ENCODE peak calls at places on chromosome 19, in seven cellular contexts. H is HEK293T; J is uterus; Q is SJSA1; V is activated naive CD4-positive, alpha-beta T cell treated with Interleukin-2 at 50 U/mL for 16 hours; T is anterior cingulate cortex; W is head of caudate nucleus. M is an unnamed sample.

GRCh38 chr19:40685016-40685526 is 5.4 kb downstream of the NUMBL start:
- DNase-seq in W (no peak), V (no peak), T (no peak), J (no peak), Q (no peak), H (no peak), M (no peak)

GRCh38 chr19:798415-799075 is 1.3 kb downstream of the PTBP1 start:
- DNase-seq in Q (peak; percentile 40), W (no peak), T (no peak), H (no peak), J (no peak), V (no peak), M (no peak)

GRCh38 chr19:15780595-15781418 is 6.7 kb upstream of the OR10H5 start:
- DNase-seq in T (no peak), H (no peak), W (no peak), J (peak; percentile 45), Q (no peak), V (no peak), M (no peak)

GRCh38 chr19:11435833-11436313 is 438 bp downstream of the PRKCSH start:
- DNase-seq in W (no peak), J (no peak), Q (no peak), V (peak; percentile 15), T (no peak), H (no peak), M (no peak)

GRCh38 chr19:52274191-52274590 is 4.8 kb downstream of the ZNF766 start:
- DNase-seq in T (no peak), W (no peak), J (no peak), Q (no peak), V (no peak), H (no peak), M (no peak)

GRCh38 chr19:2548966-2549365 is 73.0 kb downstream of the GADD45B start:
- DNase-seq in J (no peak), V (no peak), W (no peak), H (no peak), Q (no peak), T (no peak), M (no peak)

GRCh38 chr19:41428481-41428859 is 1.3 kb upstream of the B3GNT8 start:
- DNase-seq in V (no peak), H (no peak), T (no peak), W (no peak), J (no peak), Q (no peak), M (no peak)

GRCh38 chr19:15913384-15913783 is 15.5 kb upstream of the CYP4F2 start:
- DNase-seq in V (no peak), W (no peak), T (no peak), Q (no peak), J (no peak), H (peak; percentile 0), M (no peak)

GRCh38 chr19:23071087-23071511 is 45.7 kb upstream of the ZNF730 start:
- DNase-seq in H (no peak), V (no peak), W (no peak), T (no peak), Q (no peak), J (peak; percentile 18), M (no peak)

GRCh38 chr19:7772752-7773291 is 9.8 kb downstream of the CLEC4M start:
- DNase-seq in H (no peak), V (peak; percentile 35), W (no peak), Q (no peak), J (no peak), T (no peak), M (no peak)

GRCh38 chr19:1243768-1244692 is 2.5 kb downstream of the ATP5F1D start:
- DNase-seq in Q (peak; percentile 73), V (peak; percentile 86), J (peak; percentile 89), T (peak; percentile 81), H (peak; percentile 70), W (peak; percentile 85), M (peak; percentile 69)

GRCh38 chr19:50147462-50148423 is 15.3 kb downstream of the IZUMO2 start:
- DNase-seq in T (peak; percentile 91), Q (peak; percentile 82), V (peak; percentile 69), H (peak; percentile 83), J (peak; percentile 84), W (peak; percentile 88), M (peak; percentile 64)

GRCh38 chr19:3608079-3608641 is 1.5 kb upstream of the TBXA2R start:
- DNase-seq in V (no peak), T (no peak), W (no peak), Q (no peak), H (no peak), J (no peak), M (no peak)

GRCh38 chr19:13060233-13060963 is 42.3 kb downstream of the LYL1 start:
- DNase-seq in T (peak; percentile 77), V (no peak), J (peak; percentile 65), Q (peak; percentile 74), H (no peak), W (peak; percentile 65), M (no peak)

GRCh38 chr19:32201661-32202060 is 143.7 kb upstream of the ZNF507 start:
- DNase-seq in H (no peak), J (no peak), V (no peak), T (no peak), W (no peak), Q (no peak), M (no peak)

GRCh38 chr19:43773725-43774102 is 7.1 kb downstream of the KCNN4 start:
- DNase-seq in J (no peak), V (no peak), T (no peak), Q (no peak), W (no peak), H (no peak), M (no peak)

GRCh38 chr19:8150998-8151397 is 1.6 kb upstream of the FBN3 start:
- DNase-seq in V (no peak), T (no peak), J (no peak), W (no peak), H (no peak), Q (no peak), M (no peak)

M was measured in NCI-H446 treated with DMSO at 0.1 percent for 48 hours.